ENCODE peak calls at places on chromosomes 13 and 19, in five cellular contexts. One of them, this sample, is unnamed.
A peak's percentile ranks its signal among the peaks of the same experiment; 100 is the strongest.

GRCh38 chr19:47779524-47780214 is 1.2 kb downstream of the SELENOW start:
- DNase-seq in PC-9: no peak
- DNase-seq in endodermal cell: no peak
- DNase-seq in heart right ventricle: peak; percentile 77
- DNase-seq in BE2C: peak; percentile 42
- DNase-seq in this sample: no peak

GRCh38 chr19:42571136-42571535 is 23.6 kb downstream of the CEACAM8 start:
- DNase-seq in endodermal cell: no peak
- DNase-seq in heart right ventricle: no peak
- DNase-seq in BE2C: no peak
- DNase-seq in PC-9: no peak
- DNase-seq in this sample: no peak

GRCh38 chr13:65932587-65933239 is 1297.4 kb downstream of the PCDH9 start:
- DNase-seq in PC-9: no peak
- DNase-seq in BE2C: no peak
- DNase-seq in endodermal cell: no peak
- DNase-seq in heart right ventricle: no peak
- DNase-seq in this sample: peak; percentile 33

GRCh38 chr13:30409911-30410704 is 12.2 kb upstream of the UBE2L5 start:
- DNase-seq in heart right ventricle: no peak
- DNase-seq in PC-9: no peak
- DNase-seq in BE2C: no peak
- DNase-seq in endodermal cell: no peak
- DNase-seq in this sample: peak; percentile 46

GRCh38 chr13:50285283-50285682 is 270.0 kb downstream of the KCNRG start:
- DNase-seq in PC-9: no peak
- DNase-seq in endodermal cell: no peak
- DNase-seq in heart right ventricle: no peak
- DNase-seq in BE2C: no peak
- DNase-seq in this sample: no peak

GRCh38 chr13:44715287-44716224 is 139.4 kb upstream of the TSC22D1 start:
- DNase-seq in endodermal cell: no peak
- DNase-seq in BE2C: peak; percentile 61
- DNase-seq in heart right ventricle: no peak
- DNase-seq in PC-9: no peak
- DNase-seq in this sample: no peak

GRCh38 chr13:58341318-58341717 is 709.8 kb downstream of the PCDH17 start:
- DNase-seq in PC-9: no peak
- DNase-seq in endodermal cell: no peak
- DNase-seq in BE2C: no peak
- DNase-seq in heart right ventricle: no peak
- DNase-seq in this sample: no peak

GRCh38 chr19:43318796-43319314 is 34.6 kb upstream of the CD177 start:
- DNase-seq in PC-9: no peak
- DNase-seq in endodermal cell: no peak
- DNase-seq in BE2C: no peak
- DNase-seq in heart right ventricle: no peak
- DNase-seq in this sample: no peak

GRCh38 chr19:14479985-14480694 is 5.0 kb upstream of the PTGER1 start:
- DNase-seq in heart right ventricle: peak; percentile 56
- DNase-seq in endodermal cell: peak; percentile 97
- DNase-seq in BE2C: peak; percentile 74
- DNase-seq in PC-9: no peak
- DNase-seq in this sample: no peak

GRCh38 chr13:86918682-86919081 is 752.5 kb upstream of the SLITRK5 start:
- DNase-seq in heart right ventricle: no peak
- DNase-seq in PC-9: no peak
- DNase-seq in BE2C: no peak
- DNase-seq in endodermal cell: no peak
- DNase-seq in this sample: no peak

GRCh38 chr13:89343165-89343564 is 1672.0 kb downstream of the SLITRK5 start:
- DNase-seq in heart right ventricle: no peak
- DNase-seq in endodermal cell: no peak
- DNase-seq in BE2C: no peak
- DNase-seq in PC-9: no peak
- DNase-seq in this sample: peak; percentile 42

GRCh38 chr13:93304868-93305613 is 78.4 kb downstream of the GPC6 start:
- DNase-seq in heart right ventricle: no peak
- DNase-seq in endodermal cell: peak; percentile 56
- DNase-seq in BE2C: no peak
- DNase-seq in PC-9: no peak
- DNase-seq in this sample: no peak

GRCh38 chr13:33931397-33931987 is 113.5 kb downstream of the RFC3 start:
- DNase-seq in BE2C: peak; percentile 64
- DNase-seq in endodermal cell: peak; percentile 63
- DNase-seq in PC-9: no peak
- DNase-seq in heart right ventricle: no peak
- DNase-seq in this sample: peak; percentile 43

GRCh38 chr19:34838753-34839431 is 65.9 kb upstream of the ZNF599 start:
- DNase-seq in endodermal cell: peak; percentile 92
- DNase-seq in heart right ventricle: peak; percentile 33
- DNase-seq in BE2C: no peak
- DNase-seq in PC-9: no peak
- DNase-seq in this sample: peak; percentile 1

GRCh38 chr13:99265823-99266426 is 7.7 kb upstream of the GPR18 start:
- DNase-seq in endodermal cell: no peak
- DNase-seq in BE2C: peak; percentile 22
- DNase-seq in PC-9: no peak
- DNase-seq in heart right ventricle: no peak
- DNase-seq in this sample: peak; percentile 26

GRCh38 chr19:9953802-9954542 is 17.7 kb upstream of the OLFM2 start:
- DNase-seq in heart right ventricle: no peak
- DNase-seq in endodermal cell: no peak
- DNase-seq in BE2C: no peak
- DNase-seq in PC-9: no peak
- DNase-seq in this sample: no peak

GRCh38 chr19:42879613-42880012 is at the start of gene PSG1:
- DNase-seq in PC-9: no peak
- DNase-seq in heart right ventricle: no peak
- DNase-seq in BE2C: no peak
- DNase-seq in endodermal cell: no peak
- DNase-seq in this sample: no peak

GRCh38 chr13:21435710-21436151 is 23.4 kb downstream of the ZDHHC20 start:
- DNase-seq in BE2C: no peak
- DNase-seq in heart right ventricle: peak; percentile 45
- DNase-seq in endodermal cell: no peak
- DNase-seq in PC-9: peak; percentile 60
- DNase-seq in this sample: peak; percentile 91

GRCh38 chr19:35559281-35559659 is 4.2 kb downstream of the ATP4A start:
- DNase-seq in heart right ventricle: no peak
- DNase-seq in BE2C: no peak
- DNase-seq in PC-9: no peak
- DNase-seq in endodermal cell: no peak
- DNase-seq in this sample: no peak

GRCh38 chr19:38726761-38727301 is 17.4 kb downstream of the CAPN12 start:
- DNase-seq in PC-9: no peak
- DNase-seq in BE2C: no peak
- DNase-seq in heart right ventricle: peak; percentile 16
- DNase-seq in endodermal cell: no peak
- DNase-seq in this sample: no peak

GRCh38 chr13:107866007-107866665 is 349.2 kb downstream of the LIG4 start:
- DNase-seq in heart right ventricle: no peak
- DNase-seq in PC-9: no peak
- DNase-seq in BE2C: peak; percentile 77
- DNase-seq in endodermal cell: peak; percentile 85
- DNase-seq in this sample: peak; percentile 35

GRCh38 chr19:13035820-13036365 is 40.6 kb downstream of the NFIX start:
- DNase-seq in BE2C: no peak
- DNase-seq in PC-9: no peak
- DNase-seq in heart right ventricle: no peak
- DNase-seq in endodermal cell: no peak
- DNase-seq in this sample: no peak
- H3K4me1 ChIP-seq in BE2C: peaks cover 22% of the 10 kb centered on the region
- H3K4me1 ChIP-seq in PC-9: peaks cover 64% of the 10 kb centered on the region
- H3K4me1 ChIP-seq in heart right ventricle: peaks cover 100% of the 10 kb centered on the region
- H3K4me1 ChIP-seq in endodermal cell: no peaks in the 10 kb centered on the region
- H3K4me1 ChIP-seq in this sample: peaks cover 99% of the 10 kb centered on the region

GRCh38 chr13:101155920-101156319 is 260.4 kb downstream of the NALCN start:
- DNase-seq in endodermal cell: peak; percentile 58
- DNase-seq in BE2C: no peak
- DNase-seq in PC-9: no peak
- DNase-seq in heart right ventricle: no peak
- DNase-seq in this sample: no peak
- TF ChIP-seq CTCF in endodermal cell: peak; percentile 81
- TF ChIP-seq CTCF in BE2C: peak; percentile 62
- TF ChIP-seq CTCF in PC-9: peak; percentile 66
- TF ChIP-seq CTCF in heart right ventricle: no peak
- TF ChIP-seq CTCF in this sample: peak; percentile 41

GRCh38 chr19:2537544-2537943 is 61.6 kb downstream of the GADD45B start:
- DNase-seq in BE2C: no peak
- DNase-seq in endodermal cell: no peak
- DNase-seq in heart right ventricle: no peak
- DNase-seq in PC-9: no peak
- DNase-seq in this sample: no peak
- H3K4me1 ChIP-seq in BE2C: no peaks in the 10 kb centered on the region
- H3K4me1 ChIP-seq in endodermal cell: peaks cover 8% of the 10 kb centered on the region
- H3K4me1 ChIP-seq in heart right ventricle: peaks cover 30% of the 10 kb centered on the region
- H3K4me1 ChIP-seq in PC-9: peaks cover 59% of the 10 kb centered on the region
- H3K4me1 ChIP-seq in this sample: peaks cover 35% of the 10 kb centered on the region

GRCh38 chr19:55340784-55341147 is 1.1 kb downstream of the KMT5C start:
- DNase-seq in heart right ventricle: no peak
- DNase-seq in PC-9: peak; percentile 21
- DNase-seq in endodermal cell: no peak
- DNase-seq in BE2C: peak; percentile 51
- DNase-seq in this sample: no peak

GRCh38 chr19:55342044-55342531 is 2.4 kb downstream of the KMT5C start:
- DNase-seq in PC-9: no peak
- DNase-seq in BE2C: no peak
- DNase-seq in heart right ventricle: no peak
- DNase-seq in endodermal cell: no peak
- DNase-seq in this sample: no peak

GRCh38 chr19:55340144-55340783 is 588 bp downstream of the KMT5C start:
- DNase-seq in PC-9: peak; percentile 36
- DNase-seq in BE2C: no peak
- DNase-seq in heart right ventricle: no peak
- DNase-seq in endodermal cell: peak; percentile 78
- DNase-seq in this sample: no peak

GRCh38 chr19:55341191-55342043 is 1.7 kb downstream of the KMT5C start:
- DNase-seq in BE2C: peak; percentile 83
- DNase-seq in endodermal cell: peak; percentile 94
- DNase-seq in heart right ventricle: peak; percentile 68
- DNase-seq in PC-9: peak; percentile 57
- DNase-seq in this sample: peak; percentile 65

GRCh38 chr19:55339225-55340143 is at the start of gene KMT5C:
- DNase-seq in BE2C: peak; percentile 100
- DNase-seq in PC-9: peak; percentile 100
- DNase-seq in heart right ventricle: peak; percentile 100
- DNase-seq in endodermal cell: peak; percentile 100
- DNase-seq in this sample: peak; percentile 100
- TF ChIP-seq CTCF in BE2C: peak; percentile 26
- TF ChIP-seq CTCF in PC-9: no peak
- TF ChIP-seq CTCF in heart right ventricle: peak; percentile 46
- TF ChIP-seq CTCF in endodermal cell: peak; percentile 44
- TF ChIP-seq CTCF in this sample: no peak

GRCh38 chr19:18844806-18845329 is 13.1 kb downstream of the UPF1 start:
- DNase-seq in BE2C: no peak
- DNase-seq in heart right ventricle: no peak
- DNase-seq in PC-9: no peak
- DNase-seq in endodermal cell: no peak
- DNase-seq in this sample: no peak
- H3K4me1 ChIP-seq in BE2C: peaks cover 34% of the 10 kb centered on the region
- H3K4me1 ChIP-seq in heart right ventricle: peaks cover 92% of the 10 kb centered on the region
- H3K4me1 ChIP-seq in PC-9: no peaks in the 10 kb centered on the region
- H3K4me1 ChIP-seq in endodermal cell: peaks cover 5% of the 10 kb centered on the region
- H3K4me1 ChIP-seq in this sample: peaks cover 40% of the 10 kb centered on the region

DNA sequence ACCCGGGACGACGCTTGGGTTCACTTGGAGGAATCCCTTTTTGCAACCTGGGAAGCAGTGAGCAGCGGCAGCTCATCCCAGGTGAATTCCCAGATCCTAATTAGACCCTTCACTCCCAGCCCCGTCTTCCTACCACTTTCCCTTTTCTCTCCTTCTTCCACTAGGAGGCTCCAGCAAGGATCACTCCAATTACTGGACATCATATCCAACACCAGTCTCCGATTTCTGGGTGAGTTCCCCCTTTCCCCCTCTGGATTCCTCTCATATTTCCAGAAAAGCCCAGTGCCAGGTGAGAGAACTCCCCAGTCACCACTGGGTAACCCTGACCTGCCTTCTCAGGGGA is 17.1 kb upstream of the ZSCAN4 start:
- DNase-seq in PC-9: no peak
- DNase-seq in endodermal cell: peak; percentile 55
- DNase-seq in BE2C: no peak
- DNase-seq in heart right ventricle: no peak
- DNase-seq in this sample: no peak
- TF ChIP-seq CTCF in PC-9: no peak
- TF ChIP-seq CTCF in endodermal cell: peak; percentile 46
- TF ChIP-seq CTCF in BE2C: peak; percentile 21
- TF ChIP-seq CTCF in heart right ventricle: no peak
- TF ChIP-seq CTCF in this sample: peak; percentile 37

GRCh38 chr13:69243366-69243765 is 864.3 kb upstream of the ATXN8OS start:
- DNase-seq in endodermal cell: no peak
- DNase-seq in BE2C: no peak
- DNase-seq in heart right ventricle: no peak
- DNase-seq in PC-9: no peak
- DNase-seq in this sample: no peak
- H3K4me1 ChIP-seq in endodermal cell: no peaks in the 10 kb centered on the region
- H3K4me1 ChIP-seq in BE2C: no peaks in the 10 kb centered on the region
- H3K4me1 ChIP-seq in heart right ventricle: no peaks in the 10 kb centered on the region
- H3K4me1 ChIP-seq in PC-9: no peaks in the 10 kb centered on the region
- H3K4me1 ChIP-seq in this sample: no peaks in the 10 kb centered on the region

This sample was measured in mammary epithelial cell.